ENCODE peak calls at places on chromosomes 1 and 21, in five cellular contexts. G is hepatocyte, D is ascending aorta, I is tibial nerve, P is psoas muscle. T is an unnamed sample. For H3K9me3 and H3K4me1, the result is how much of the 10 kb centered on the place peaks cover.

GRCh38 chr1:216902669-216903388 is 179.6 kb upstream of the ESRRG start:
- DNase-seq in D (no peak), P (no peak), G (no peak), I (no peak), T (no peak)

GRCh38 chr1:207812778-207813512 is 61.1 kb downstream of the CD46 start:
- DNase-seq in D (no peak), P (peak), I (no peak), G (no peak), T (no peak)

GRCh38 chr21:24148461-24148860 is 1458.8 kb downstream of the MRPL39 start:
- DNase-seq in G (no peak), D (no peak), I (no peak), P (no peak), T (no peak)

GRCh38 chr1:92837062-92837461 is 5.2 kb downstream of the RPL5 start:
- DNase-seq in G (no peak), D (no peak), I (no peak), P (no peak), T (no peak)

GRCh38 chr1:211577826-211578639 is 928 bp downstream of the SLC30A1 start:
- DNase-seq in I (peak), G (peak), D (peak), P (peak), T (peak)

GRCh38 chr1:211415700-211416099 is 76.3 kb downstream of the RD3 start:
- DNase-seq in D (no peak), I (no peak), G (no peak), P (no peak), T (no peak)

GRCh38 chr1:85121744-85122143 is 73.4 kb upstream of the MCOLN3 start:
- DNase-seq in D (no peak), I (no peak), G (no peak), P (no peak), T (no peak)

GRCh38 chr1:21332691-21333449 is 42.6 kb upstream of the ECE1 start:
- DNase-seq in D (no peak), P (no peak), G (no peak), I (no peak), T (no peak)

GRCh38 chr1:213200630-213201029 is 149.6 kb downstream of the RPS6KC1 start:
- DNase-seq in I (no peak), D (no peak), P (no peak), G (no peak), T (no peak)

GRCh38 chr1:27528701-27529637 is 39.0 kb upstream of the WASF2 start:
- DNase-seq in I (peak), D (no peak), P (peak), G (peak), T (peak)

GRCh38 chr1:155082301-155082940 is 3.8 kb downstream of the EFNA3 start:
- DNase-seq in G (no peak), I (no peak), P (no peak), D (no peak), T (peak)

GRCh38 chr1:226862900-226863299 is 7.5 kb upstream of the PSEN2 start:
- DNase-seq in D (no peak), I (no peak), P (no peak), G (no peak), T (no peak)

GRCh38 chr1:54081306-54082270 is 28.2 kb downstream of the TCEANC2 start:
- DNase-seq in D (no peak), I (peak), G (peak), P (peak), T (peak)

DNA sequence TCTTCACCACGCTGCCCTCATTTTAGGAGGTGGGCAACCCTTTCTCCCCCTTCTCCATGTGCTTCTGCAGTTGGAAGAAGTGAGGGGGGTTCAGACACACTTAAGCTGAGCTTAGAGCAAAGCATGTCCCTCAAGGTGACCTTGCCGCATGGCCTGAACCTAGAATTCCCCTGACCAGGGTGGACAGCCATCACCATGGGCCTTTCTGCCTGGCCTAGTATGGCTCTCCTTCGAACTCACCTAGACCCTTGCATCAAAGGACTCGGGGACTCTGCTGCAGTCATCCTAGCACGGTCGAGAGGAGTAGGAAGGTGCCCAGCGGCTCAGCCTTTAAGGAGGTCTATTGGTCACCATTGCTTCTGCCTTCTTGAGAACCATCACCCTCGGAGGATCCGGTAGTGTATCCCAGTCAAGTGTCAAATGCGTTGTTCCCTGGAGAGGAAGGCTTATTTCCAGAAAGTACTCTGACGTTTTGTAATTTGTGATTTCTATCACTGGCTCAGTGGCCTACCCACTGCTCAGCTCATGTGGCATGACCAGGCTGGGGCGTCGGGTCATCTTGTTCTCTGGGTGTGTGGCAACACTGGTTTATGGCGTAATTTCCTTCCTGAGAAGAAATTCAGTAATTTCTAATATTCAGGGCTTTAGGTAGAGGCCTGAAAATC is at the start of gene KCNE1:
- DNase-seq in P (no peak), G (no peak), D (peak), I (peak), T (no peak)
- H3K4me3 ChIP-seq in P (no peak), G (no peak), D (peak), I (no peak), T (no peak)

GRCh38 chr1:2952371-2952770 is 68.9 kb upstream of the ACTRT2 start:
- DNase-seq in D (no peak), G (no peak), I (no peak), P (no peak), T (no peak)
- H3K9me3 ChIP-seq in D (under half), G (under half), I (under half), P (under half), T (under half)

GRCh38 chr1:167656657-167657056 is 26.6 kb downstream of the RCSD1 start:
- DNase-seq in I (no peak), G (no peak), D (no peak), P (no peak), T (no peak)

GRCh38 chr1:167658574-167659328 is 28.7 kb downstream of the RCSD1 start:
- DNase-seq in G (no peak), I (no peak), D (no peak), P (no peak), T (no peak)

GRCh38 chr1:167659440-167659839 is 29.4 kb downstream of the RCSD1 start:
- DNase-seq in G (peak), P (no peak), I (no peak), D (no peak), T (no peak)

GRCh38 chr1:167661527-167662436 is 31.8 kb downstream of the RCSD1 start:
- DNase-seq in G (peak), I (no peak), P (no peak), D (no peak), T (no peak)

DNA sequence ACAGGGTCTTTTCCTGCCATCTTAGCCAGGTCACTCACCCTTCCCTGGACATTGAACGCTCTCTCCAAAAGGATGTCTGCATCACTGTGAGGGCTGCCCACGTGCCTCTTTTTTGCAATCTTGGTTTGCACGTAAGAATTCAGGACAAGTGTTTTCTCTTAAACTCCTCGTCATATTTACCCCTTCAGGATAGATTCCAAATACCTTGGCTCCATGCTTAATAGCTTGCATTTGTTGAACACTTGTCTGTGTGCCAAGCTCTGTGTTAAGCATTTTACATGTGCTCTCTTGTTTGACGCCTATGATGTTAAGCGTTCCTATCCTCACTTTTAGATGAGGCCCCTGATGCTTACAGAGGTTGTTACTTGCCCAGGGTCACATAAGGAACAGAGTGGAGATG is 29.8 kb downstream of the RCSD1 start:
- DNase-seq in G (no peak), D (no peak), I (no peak), P (no peak), T (no peak)
- H3K4me1 ChIP-seq in G (under half), D (under half), I (under half), P (half or more), T (half or more)

GRCh38 chr1:7292033-7292681 is 478.9 kb upstream of the VAMP3 start:
- DNase-seq in D (no peak), G (no peak), I (no peak), P (no peak), T (no peak)
- H3K4me3 ChIP-seq in D (no peak), G (no peak), I (no peak), P (no peak), T (no peak)

DNA sequence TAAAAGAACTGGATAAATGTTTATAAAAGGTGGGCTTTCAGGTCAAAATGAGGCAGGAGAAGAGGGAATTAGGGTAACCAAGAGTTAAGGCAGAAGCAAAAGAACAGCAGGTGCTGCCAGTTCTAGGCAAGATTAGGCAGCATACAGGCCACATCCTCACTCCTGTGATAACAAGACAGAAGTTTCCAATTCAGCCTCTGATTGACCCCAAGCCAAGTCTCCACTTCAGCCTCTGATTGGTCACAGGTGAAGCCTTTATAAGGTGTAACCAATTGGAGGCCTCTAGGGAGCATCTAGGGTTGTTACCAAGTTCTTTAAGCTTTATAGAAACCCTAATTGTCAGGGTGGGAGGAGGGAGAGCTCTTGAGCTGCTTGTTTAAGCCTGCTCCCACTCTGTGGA is 160.8 kb downstream of the MATN1 start:
- DNase-seq in G (no peak), D (no peak), P (no peak), I (no peak), T (no peak)
- H3K9me3 ChIP-seq in G (under half), D (under half), P (under half), I (under half), T (under half)

GRCh38 chr1:63909511-63909910 is 135.7 kb downstream of the ROR1 start:
- DNase-seq in G (no peak), D (no peak), P (no peak), I (no peak), T (no peak)
- H3K4me1 ChIP-seq in G (under half), D (under half), P (under half), I (under half), T (half or more)